ENCODE peak calls at places on chromosomes 13 and 19, in six cellular contexts. K is fibroblast of pulmonary artery, S is PC-9, J is Caco-2, B is pancreas, O is lower lobe of right lung. Y is an unnamed sample.

GRCh38 chr13:96967248-96967745 is 27.0 kb downstream of the OXGR1 start:
- DNase-seq in K (peak; percentile 6), S (no peak), J (no peak), B (no peak), O (no peak), Y (no peak)

GRCh38 chr19:10113964-10114650 is 2.6 kb downstream of the P2RY11 start:
- DNase-seq in K (no peak), S (no peak), J (no peak), B (no peak), O (no peak), Y (no peak)

GRCh38 chr13:29578300-29579048 is 17.0 kb downstream of the SLC7A1 start:
- DNase-seq in K (no peak), S (no peak), J (no peak), B (no peak), O (no peak), Y (no peak)

GRCh38 chr13:67736646-67737420 is 506.7 kb upstream of the PCDH9 start:
- DNase-seq in K (peak; percentile 52), S (no peak), J (no peak), B (no peak), O (no peak), Y (peak; percentile 6)

GRCh38 chr13:45792827-45793303 is 58.7 kb downstream of the SIAH3 start:
- DNase-seq in K (no peak), S (no peak), J (no peak), B (no peak), O (no peak), Y (no peak)

GRCh38 chr13:38871275-38871674 is 119.4 kb downstream of the STOML3 start:
- DNase-seq in K (no peak), S (no peak), J (no peak), B (no peak), O (no peak), Y (no peak)

GRCh38 chr19:44955500-44956439 is 590 bp downstream of the CLPTM1 start:
- DNase-seq in K (no peak), S (no peak), J (no peak), B (no peak), O (no peak), Y (peak; percentile 28)

GRCh38 chr19:6220385-6221191 is 59.2 kb downstream of the MLLT1 start:
- DNase-seq in K (peak; percentile 74), S (no peak), J (no peak), B (no peak), O (no peak), Y (no peak)

GRCh38 chr19:34676697-34677385 is at the start of gene SCGB2B2:
- DNase-seq in K (no peak), S (peak; percentile 56), J (peak; percentile 63), B (no peak), O (peak; percentile 61), Y (peak; percentile 46)

GRCh38 chr13:36143768-36144167 is 12.6 kb upstream of the DCLK1 start:
- DNase-seq in K (no peak), S (no peak), J (no peak), B (no peak), O (no peak), Y (no peak)

GRCh38 chr13:30111810-30112209 is 195.5 kb downstream of the KATNAL1 start:
- DNase-seq in K (no peak), S (no peak), J (no peak), B (no peak), O (no peak), Y (no peak)

GRCh38 chr13:107216046-107216715 is 648.2 kb upstream of the ARGLU1 start:
- DNase-seq in K (no peak), S (no peak), J (no peak), B (no peak), O (no peak), Y (no peak)

GRCh38 chr13:75250526-75251183 is 231.3 kb downstream of the TBC1D4 start:
- DNase-seq in K (peak; percentile 79), S (no peak), J (no peak), B (no peak), O (no peak), Y (peak; percentile 79)

GRCh38 chr13:26601669-26602068 is 44.2 kb downstream of the WASF3 start:
- DNase-seq in K (peak; percentile 24), S (no peak), J (no peak), B (no peak), O (no peak), Y (no peak)

GRCh38 chr19:3131168-3131567 is 4.7 kb upstream of the GNA15 start:
- DNase-seq in K (no peak), S (no peak), J (no peak), B (no peak), O (no peak), Y (no peak)

GRCh38 chr19:9834302-9834725 is 804 bp upstream of the PIN1 start:
- DNase-seq in K (no peak), S (no peak), J (no peak), B (no peak), O (no peak), Y (no peak)

GRCh38 chr13:51770160-51770559 is 33.8 kb downstream of the DHRS12 start:
- DNase-seq in K (no peak), S (no peak), J (no peak), B (peak; percentile 59), O (no peak), Y (no peak)

GRCh38 chr19:47694466-47695273 is 18.6 kb upstream of the EHD2 start:
- DNase-seq in K (no peak), S (no peak), J (no peak), B (no peak), O (no peak), Y (no peak)

GRCh38 chr19:10936661-10937084 is 8.1 kb downstream of the TIMM29 start:
- DNase-seq in K (peak; percentile 89), S (peak; percentile 75), J (peak; percentile 75), B (peak; percentile 38), O (no peak), Y (peak; percentile 92)

GRCh38 chr13:33543631-33544030 is 258.1 kb upstream of the STARD13 start:
- DNase-seq in K (peak; percentile 14), S (no peak), J (no peak), B (no peak), O (no peak), Y (no peak)

GRCh38 chr19:15185188-15185587 is 15.6 kb downstream of the NOTCH3 start:
- DNase-seq in K (no peak), S (no peak), J (no peak), B (no peak), O (no peak), Y (no peak)

GRCh38 chr19:45553464-45553863 is 31.1 kb downstream of the OPA3 start:
- DNase-seq in K (no peak), S (no peak), J (no peak), B (peak; percentile 43), O (no peak), Y (peak; percentile 44)

GRCh38 chr19:8609210-8610040 is 1.1 kb downstream of the ADAMTS10 start:
- DNase-seq in K (peak; percentile 71), S (no peak), J (no peak), B (no peak), O (peak; percentile 75), Y (peak; percentile 76)

GRCh38 chr19:8610041-8610927 is at the start of gene ADAMTS10:
- DNase-seq in K (peak; percentile 39), S (no peak), J (no peak), B (no peak), O (no peak), Y (peak; percentile 52)

GRCh38 chr19:8607386-8607785 is 3.1 kb downstream of the ADAMTS10 start:
- DNase-seq in K (peak; percentile 73), S (no peak), J (no peak), B (no peak), O (no peak), Y (peak; percentile 81)

GRCh38 chr19:8610928-8611284 is 391 bp upstream of the ADAMTS10 start:
- DNase-seq in K (no peak), S (no peak), J (no peak), B (no peak), O (no peak), Y (no peak)

DNA sequence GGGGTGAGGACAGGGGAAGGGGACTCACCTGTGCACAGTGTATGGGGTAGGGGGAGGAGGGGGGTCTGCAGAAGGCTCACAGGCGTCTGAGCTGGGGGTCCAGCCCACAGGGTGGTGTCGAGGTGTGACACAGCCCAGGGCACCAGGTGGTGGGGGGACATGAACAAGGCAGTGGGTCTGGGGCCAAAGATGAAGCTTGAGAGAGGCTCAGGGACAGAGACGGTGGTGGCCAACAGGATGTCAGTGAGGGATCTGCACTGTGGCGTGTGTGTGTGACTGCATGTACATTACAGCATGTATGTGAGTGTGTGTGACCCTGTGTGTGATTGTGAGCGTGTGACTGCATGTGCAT is 1.7 kb downstream of the ADAMTS10 start:
- DNase-seq in K (no peak), S (no peak), J (no peak), B (no peak), O (no peak), Y (no peak)
- H3K4me3 ChIP-seq in K (peak overlapping the region; percentile 88), S (no peak overlapping the region), J (no peak overlapping the region), B (no peak overlapping the region), O (peak overlapping the region; percentile 66), Y (peak overlapping the region; percentile 49)

GRCh38 chr19:50427997-50428425 is 4.7 kb upstream of the MYBPC2 start:
- DNase-seq in K (peak; percentile 84), S (no peak), J (no peak), B (peak; percentile 67), O (peak; percentile 96), Y (peak; percentile 93)
- H3K4me3 ChIP-seq in K (peak overlapping the region; percentile 24), S (no peak overlapping the region), J (no peak overlapping the region), B (no peak overlapping the region), O (peak overlapping the region; percentile 42), Y (no peak overlapping the region)

GRCh38 chr19:1507192-1507660 is 5.6 kb downstream of the ADAMTSL5 start:
- DNase-seq in K (no peak), S (no peak), J (no peak), B (no peak), O (no peak), Y (no peak)
- H3K4me3 ChIP-seq in K (peak overlapping the region; percentile 31), S (peak overlapping the region; percentile 42), J (no peak overlapping the region), B (no peak overlapping the region), O (peak overlapping the region; percentile 55), Y (no peak overlapping the region)

DNA sequence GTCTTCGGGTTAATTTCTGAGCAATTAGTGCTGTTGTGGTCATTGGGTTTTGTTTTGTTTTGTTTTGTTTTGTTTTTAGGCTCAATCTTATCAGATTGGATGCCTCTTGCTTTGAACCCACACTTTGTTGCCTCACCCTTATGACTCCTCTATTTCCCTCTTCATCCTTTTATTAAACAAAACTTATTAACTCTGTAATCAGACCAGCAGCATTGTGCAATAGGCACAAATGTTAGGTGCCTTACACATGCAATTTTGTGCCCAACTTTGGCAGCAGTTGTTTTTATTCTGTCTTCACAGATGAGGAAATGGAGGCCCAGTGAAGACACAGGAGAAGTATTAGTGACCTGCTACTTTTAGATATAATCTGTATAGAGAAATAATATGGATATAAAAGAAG is 377.7 kb downstream of the KCNRG start:
- DNase-seq in K (no peak), S (no peak), J (no peak), B (no peak), O (no peak), Y (no peak)
- H3K4me3 ChIP-seq in K (no peak overlapping the region), S (no peak overlapping the region), J (no peak overlapping the region), B (no peak overlapping the region), O (no peak overlapping the region), Y (no peak overlapping the region)

GRCh38 chr19:1470864-1471513 is 8.0 kb downstream of the C19orf25 start:
- DNase-seq in K (no peak), S (no peak), J (peak; percentile 77), B (no peak), O (no peak), Y (no peak)

GRCh38 chr19:1469936-1470863 is 8.8 kb downstream of the C19orf25 start:
- DNase-seq in K (no peak), S (no peak), J (peak; percentile 81), B (no peak), O (peak; percentile 64), Y (no peak)

GRCh38 chr19:1473056-1473400 is 6.0 kb downstream of the C19orf25 start:
- DNase-seq in K (no peak), S (no peak), J (no peak), B (no peak), O (no peak), Y (no peak)

GRCh38 chr19:1472227-1473055 is 6.6 kb downstream of the C19orf25 start:
- DNase-seq in K (no peak), S (no peak), J (no peak), B (no peak), O (peak; percentile 46), Y (no peak)

GRCh38 chr19:1471514-1472107 is 7.4 kb downstream of the C19orf25 start:
- DNase-seq in K (no peak), S (no peak), J (no peak), B (no peak), O (peak; percentile 38), Y (no peak)
- H3K4me3 ChIP-seq in K (no peak overlapping the region), S (no peak overlapping the region), J (peak overlapping the region; percentile 65), B (no peak overlapping the region), O (no peak overlapping the region), Y (no peak overlapping the region)

Y was measured in cardiac muscle cell.